ENCODE peak calls at places on chromosomes 13 and 19, in six cellular contexts. T is neural crest cell, B is spleen, J is Calu3, L is Caco-2, N is cardiac fibroblast. X is an unnamed sample.

GRCh38 chr13:50080158-50080855 is 65.1 kb downstream of the KCNRG start:
- DNase-seq in N (peak; percentile 64), L (no peak), B (no peak), T (peak; percentile 12), J (no peak), X (peak; percentile 22)

GRCh38 chr19:37251308-37252229 is 33.6 kb downstream of the ZNF383 start:
- DNase-seq in N (peak; percentile 99), J (no peak), B (peak; percentile 88), T (no peak), L (no peak), X (no peak)

GRCh38 chr19:38049105-38049649 is 142.2 kb downstream of the SIPA1L3 start:
- DNase-seq in N (peak; percentile 68), L (no peak), J (no peak), T (no peak), B (peak; percentile 86), X (no peak)

GRCh38 chr19:39046037-39046821 is 13.9 kb upstream of the FBXO27 start:
- DNase-seq in L (peak; percentile 67), B (no peak), J (peak; percentile 56), N (peak; percentile 25), T (no peak), X (no peak)

GRCh38 chr19:20079487-20079886 is 1.7 kb downstream of the ZNF90 start:
- DNase-seq in L (no peak), T (no peak), J (no peak), N (peak; percentile 27), B (no peak), X (no peak)

GRCh38 chr13:98415326-98416070 is 161.4 kb downstream of the STK24 start:
- DNase-seq in T (no peak), B (no peak), N (no peak), L (peak; percentile 32), J (no peak), X (no peak)

GRCh38 chr19:22608441-22608840 is 25.7 kb upstream of the ZNF492 start:
- DNase-seq in N (no peak), T (no peak), B (no peak), L (no peak), J (no peak), X (no peak)

GRCh38 chr13:65302691-65303090 is 1927.4 kb downstream of the PCDH9 start:
- DNase-seq in T (no peak), J (no peak), N (no peak), L (no peak), B (no peak), X (no peak)

GRCh38 chr13:73060251-73061160 is 1.7 kb downstream of the KLF5 start:
- DNase-seq in B (peak; percentile 74), T (no peak), L (no peak), J (no peak), N (peak; percentile 62), X (no peak)

GRCh38 chr13:25171517-25172302 is at the start of gene AMER2:
- DNase-seq in B (no peak), N (peak; percentile 2), T (peak; percentile 55), J (no peak), L (no peak), X (peak; percentile 63)

GRCh38 chr13:20130652-20131051 is 30.2 kb downstream of the GJA3 start:
- DNase-seq in N (no peak), T (no peak), B (no peak), L (no peak), J (no peak), X (no peak)

GRCh38 chr19:7595466-7596133 is at the start of gene CAMSAP3:
- DNase-seq in L (peak; percentile 85), T (peak; percentile 38), J (peak; percentile 70), B (no peak), N (no peak), X (peak; percentile 42)

GRCh38 chr19:6540918-6541689 is 10.3 kb downstream of the TNFSF9 start:
- DNase-seq in L (no peak), N (peak; percentile 35), T (no peak), B (no peak), J (no peak), X (no peak)

GRCh38 chr19:1651061-1651547 is 1.3 kb downstream of the TCF3 start:
- DNase-seq in N (peak; percentile 37), J (no peak), B (peak; percentile 86), L (no peak), T (peak; percentile 49), X (peak; percentile 42)

GRCh38 chr19:17292301-17293074 is 10.7 kb downstream of the ABHD8 start:
- DNase-seq in J (peak; percentile 87), N (peak; percentile 92), L (peak; percentile 92), T (peak; percentile 76), B (peak; percentile 94), X (peak; percentile 88)

GRCh38 chr19:35354898-35355297 is 3.4 kb upstream of the FFAR3 start:
- DNase-seq in B (peak; percentile 54), T (no peak), N (no peak), J (no peak), L (peak; percentile 15), X (no peak)

GRCh38 chr13:113288880-113289279 is 8.2 kb upstream of the LAMP1 start:
- DNase-seq in L (no peak), T (no peak), B (no peak), N (no peak), J (no peak), X (no peak)

GRCh38 chr19:35030257-35031071 is at the start of gene SCN1B:
- DNase-seq in T (peak; percentile 38), N (peak; percentile 65), L (peak; percentile 69), J (peak; percentile 85), B (peak; percentile 83), X (peak; percentile 70)

GRCh38 chr19:35710784-35711723 is 6.7 kb downstream of the ZBTB32 start:
- DNase-seq in T (no peak), L (no peak), B (no peak), N (no peak), J (no peak), X (no peak)

GRCh38 chr19:42199440-42200115 is 17.9 kb downstream of the DEDD2 start:
- DNase-seq in T (no peak), J (no peak), N (no peak), B (peak; percentile 94), L (no peak), X (no peak)

GRCh38 chr13:32098275-32098674 is 66.7 kb downstream of the FRY start:
- DNase-seq in L (no peak), J (no peak), N (peak; percentile 14), B (no peak), T (no peak), X (no peak)
- TF ChIP-seq CTCF in L (no peak), J (no peak), N (no peak), B (no peak), T (no peak), X (no peak)

GRCh38 chr13:99981115-99982020 is at the start of gene ZIC2:
- DNase-seq in N (no peak), B (peak; percentile 72), L (no peak), J (peak; percentile 8), T (no peak), X (peak; percentile 57)

GRCh38 chr13:99982021-99982740 is 597 bp downstream of the ZIC2 start:
- DNase-seq in B (peak; percentile 80), L (no peak), T (no peak), J (no peak), N (no peak), X (peak; percentile 47)

GRCh38 chr13:99978781-99979452 is 2.7 kb upstream of the ZIC2 start:
- DNase-seq in T (no peak), N (no peak), J (no peak), B (no peak), L (no peak), X (peak; percentile 35)

GRCh38 chr13:99979453-99980200 is 2.0 kb upstream of the ZIC2 start:
- DNase-seq in J (no peak), B (no peak), N (no peak), L (no peak), T (no peak), X (peak; percentile 52)

DNA sequence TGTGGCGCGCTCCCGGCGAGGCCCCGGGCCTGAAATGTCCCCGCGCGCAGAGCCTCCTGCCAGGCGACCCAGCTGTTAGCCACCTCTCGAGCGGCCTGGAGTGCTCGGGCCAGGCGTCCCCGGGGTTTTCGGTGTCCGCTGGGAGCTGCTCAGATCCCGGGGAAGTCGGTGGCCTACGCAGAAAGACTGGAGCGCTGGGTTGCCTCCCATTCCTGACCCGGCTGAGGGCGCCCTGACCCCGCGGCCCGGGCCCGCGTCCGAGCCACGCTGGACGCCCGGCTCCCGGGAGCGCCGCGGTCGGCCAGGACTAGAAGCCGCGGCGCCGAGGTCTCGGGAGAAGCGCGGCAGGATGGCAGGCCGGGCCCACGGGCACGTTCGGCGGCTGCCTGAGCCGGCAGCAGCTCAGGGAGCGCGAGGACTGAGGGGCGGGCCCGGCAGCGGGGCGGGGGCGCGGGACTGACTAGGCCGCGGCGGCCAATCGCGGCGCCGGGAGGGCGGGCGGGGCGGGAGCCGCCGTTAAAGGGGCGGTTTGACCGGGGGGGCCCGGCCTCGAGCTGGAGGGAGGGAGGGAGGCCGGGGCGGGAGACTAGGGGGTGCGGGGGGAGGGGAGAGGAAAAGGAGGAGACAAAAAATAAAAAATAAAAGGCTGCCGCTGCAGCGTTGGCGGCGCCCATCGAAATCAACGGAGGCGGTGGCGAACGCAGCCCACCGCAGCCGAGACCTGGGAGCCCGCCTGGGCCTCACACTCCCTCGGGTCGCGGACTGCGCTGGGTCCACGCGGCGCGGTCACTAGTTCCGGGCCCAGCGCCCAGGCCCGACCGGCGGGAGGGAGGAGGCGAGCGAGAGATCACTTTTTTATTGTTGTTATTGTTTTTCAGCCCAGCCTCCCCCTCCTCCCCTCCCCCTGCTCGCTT is 1.1 kb upstream of the ZIC2 start:
- DNase-seq in J (peak; percentile 62), B (peak; percentile 85), N (peak; percentile 57), L (peak; percentile 70), T (no peak), X (peak; percentile 76)
- TF ChIP-seq CTCF in J (no peak), B (no peak), N (no peak), L (peak; percentile 24), T (no peak), X (no peak)

DNA sequence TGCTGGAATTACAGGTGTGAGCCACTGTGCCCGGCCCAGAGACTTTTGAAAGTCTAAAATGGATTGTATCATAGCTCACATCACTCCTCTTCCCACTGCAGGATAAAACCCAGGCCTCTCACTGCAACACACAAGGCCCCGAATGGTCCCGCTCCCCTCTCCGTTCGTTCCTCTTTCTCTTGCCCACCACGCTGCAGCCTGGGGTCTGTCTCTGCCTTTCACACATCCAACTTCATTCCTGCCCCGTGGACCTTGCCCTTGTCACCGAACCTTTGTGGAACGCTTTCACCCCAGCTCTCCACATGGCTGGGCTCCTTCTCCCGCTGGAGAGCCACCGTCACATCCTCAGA is 42.6 kb downstream of the NFIC start:
- DNase-seq in L (no peak), T (no peak), B (no peak), J (no peak), N (no peak), X (no peak)
- TF ChIP-seq CTCF in L (no peak), T (no peak), B (no peak), J (no peak), N (no peak), X (no peak)

DNA sequence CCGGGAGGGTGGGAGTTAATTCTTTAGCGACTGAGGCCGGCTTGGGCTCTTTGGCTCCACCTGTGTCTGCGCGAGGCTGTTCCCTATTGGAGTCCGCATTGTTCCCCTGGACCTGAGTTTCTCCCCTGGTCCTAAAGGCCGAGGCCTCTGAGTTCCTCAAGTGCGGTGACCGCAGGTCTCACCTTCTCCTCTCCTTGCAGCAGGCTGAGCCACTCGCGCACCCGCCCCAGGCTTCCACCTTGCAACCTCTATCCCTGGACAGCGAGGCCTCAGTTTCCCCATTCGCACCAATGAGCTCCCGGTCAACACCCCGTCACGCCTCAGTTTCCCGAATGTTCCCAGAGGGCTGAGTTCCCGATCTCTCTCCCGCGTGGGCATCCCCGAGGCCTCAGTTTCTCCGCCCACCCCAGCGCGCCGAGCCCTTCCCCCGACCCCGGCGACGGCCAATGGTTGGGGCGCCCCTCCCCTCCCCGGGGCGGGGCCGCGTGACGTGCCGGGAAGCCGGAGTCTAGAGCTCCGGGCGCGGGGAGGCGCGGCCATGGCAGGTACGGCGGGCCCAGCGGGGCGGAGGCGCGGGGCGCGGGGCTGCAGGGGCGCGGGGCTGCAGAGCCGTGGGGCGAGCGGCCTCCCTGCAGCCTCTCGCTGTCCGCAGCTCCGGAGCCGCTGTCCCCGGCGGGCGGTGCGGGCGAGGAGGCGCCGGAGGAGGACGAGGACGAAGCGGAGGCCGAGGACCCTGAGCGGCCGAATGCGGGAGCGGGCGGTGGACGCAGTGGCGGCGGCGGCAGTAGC is at the start of gene MPND:
- DNase-seq in B (peak; percentile 99), T (peak; percentile 86), J (peak; percentile 92), L (peak; percentile 84), N (peak; percentile 70), X (peak; percentile 94)
- TF ChIP-seq CTCF in B (peak; percentile 7), T (peak; percentile 44), J (no peak), L (peak; percentile 53), N (peak; percentile 45), X (no peak)